ENCODE peak calls at places on chromosome 13, in five cellular contexts. Y is pancreas, M is mammary epithelial cell, F is brain microvascular endothelial cell, C is GM23338. S is an unnamed sample.

GRCh38 chr13:30134578-30134977 is 172.8 kb downstream of the KATNAL1 start:
- DNase-seq in Y (no peak), M (no peak), C (no peak), F (no peak), S (no peak)

GRCh38 chr13:27362064-27362751 is 62.2 kb upstream of the GTF3A start:
- DNase-seq in M (peak; percentile 68), F (peak; percentile 72), Y (peak; percentile 92), C (peak; percentile 96), S (peak; percentile 85)

GRCh38 chr13:64709079-64709478 is 2521.1 kb downstream of the PCDH9 start:
- DNase-seq in F (no peak), Y (no peak), C (no peak), M (no peak), S (no peak)

GRCh38 chr13:87998081-87998480 is 326.9 kb downstream of the SLITRK5 start:
- DNase-seq in M (no peak), F (no peak), Y (no peak), C (no peak), S (no peak)

GRCh38 chr13:43894438-43894837 is 14.7 kb downstream of the LACC1 start:
- DNase-seq in Y (no peak), F (no peak), C (peak; percentile 37), M (no peak), S (no peak)

GRCh38 chr13:31245974-31246373 is 46.2 kb downstream of the B3GLCT start:
- DNase-seq in M (no peak), F (no peak), Y (no peak), C (no peak), S (no peak)

GRCh38 chr13:78201411-78201810 is 282.8 kb upstream of the EDNRB start:
- DNase-seq in F (no peak), C (no peak), Y (no peak), M (no peak), S (no peak)

GRCh38 chr13:27283906-27284523 is 13.4 kb downstream of the RASL11A start:
- DNase-seq in F (no peak), M (no peak), C (no peak), Y (no peak), S (peak; percentile 42)

GRCh38 chr13:41054212-41054877 is 7.0 kb upstream of the WBP4 start:
- DNase-seq in F (peak; percentile 38), Y (no peak), C (peak; percentile 63), M (peak; percentile 48), S (no peak)

GRCh38 chr13:93226623-93227279 is at the start of gene GPC6:
- DNase-seq in M (peak; percentile 93), Y (no peak), C (peak; percentile 88), F (peak; percentile 91), S (peak; percentile 31)

GRCh38 chr13:39422845-39423565 is 180.0 kb downstream of the LHFPL6 start:
- DNase-seq in M (no peak), F (no peak), Y (no peak), C (peak; percentile 38), S (no peak)

GRCh38 chr13:48412100-48412556 is 785 bp downstream of the LPAR6 start:
- DNase-seq in C (peak; percentile 22), Y (no peak), M (peak; percentile 25), F (no peak), S (no peak)

GRCh38 chr13:94327318-94327717 is 152.2 kb downstream of the DCT start:
- DNase-seq in M (no peak), C (peak; percentile 30), Y (no peak), F (no peak), S (no peak)

GRCh38 chr13:36244990-36245389 is 30.6 kb upstream of the SOHLH2 start:
- DNase-seq in Y (no peak), F (no peak), M (no peak), C (no peak), S (no peak)

GRCh38 chr13:77878186-77878585 is 40.4 kb downstream of the EDNRB start:
- DNase-seq in M (no peak), Y (no peak), F (no peak), C (no peak), S (no peak)

GRCh38 chr13:93562676-93563075 is 336.1 kb downstream of the GPC6 start:
- DNase-seq in C (no peak), Y (no peak), M (peak; percentile 48), F (no peak), S (no peak)

GRCh38 chr13:81379183-81379582 is 1038.3 kb upstream of the SPRY2 start:
- DNase-seq in F (no peak), Y (no peak), C (no peak), M (no peak), S (no peak)

GRCh38 chr13:61094865-61095264 is 320.8 kb downstream of the PCDH20 start:
- DNase-seq in M (no peak), Y (no peak), F (no peak), C (peak; percentile 66), S (no peak)

GRCh38 chr13:79776538-79776937 is 295.6 kb downstream of the NDFIP2 start:
- DNase-seq in F (no peak), M (no peak), Y (no peak), C (no peak), S (no peak)

GRCh38 chr13:111586291-111586690 is 265.8 kb downstream of the TEX29 start:
- DNase-seq in F (no peak), Y (no peak), C (no peak), M (no peak), S (no peak)

GRCh38 chr13:102724923-102725322 is 30.1 kb upstream of the METTL21C start:
- DNase-seq in M (peak; percentile 93), Y (no peak), F (peak; percentile 54), C (no peak), S (no peak)

GRCh38 chr13:44397766-44398223 is 24.2 kb downstream of the SERP2 start:
- DNase-seq in C (no peak), F (peak; percentile 77), Y (no peak), M (no peak), S (no peak)

GRCh38 chr13:46469064-46469463 is 82.0 kb upstream of the RUBCNL start:
- DNase-seq in C (no peak), F (no peak), Y (no peak), M (no peak), S (no peak)

GRCh38 chr13:46473806-46474205 is 79.2 kb upstream of the LRCH1 start:
- DNase-seq in Y (no peak), C (peak; percentile 34), F (no peak), M (no peak), S (no peak)

GRCh38 chr13:46476174-46476573 is 76.8 kb upstream of the LRCH1 start:
- DNase-seq in C (no peak), M (no peak), Y (no peak), F (no peak), S (no peak)

GRCh38 chr13:46475586-46475991 is 77.4 kb upstream of the LRCH1 start:
- DNase-seq in Y (no peak), F (peak; percentile 34), C (no peak), M (no peak), S (no peak)

GRCh38 chr13:46472384-46472783 is 80.6 kb upstream of the LRCH1 start:
- DNase-seq in C (no peak), Y (no peak), M (no peak), F (no peak), S (no peak)
- H3K4me3 ChIP-seq in C (no peak overlapping the region), Y (no peak overlapping the region), M (no peak overlapping the region), F (no peak overlapping the region), S (no peak overlapping the region)

DNA sequence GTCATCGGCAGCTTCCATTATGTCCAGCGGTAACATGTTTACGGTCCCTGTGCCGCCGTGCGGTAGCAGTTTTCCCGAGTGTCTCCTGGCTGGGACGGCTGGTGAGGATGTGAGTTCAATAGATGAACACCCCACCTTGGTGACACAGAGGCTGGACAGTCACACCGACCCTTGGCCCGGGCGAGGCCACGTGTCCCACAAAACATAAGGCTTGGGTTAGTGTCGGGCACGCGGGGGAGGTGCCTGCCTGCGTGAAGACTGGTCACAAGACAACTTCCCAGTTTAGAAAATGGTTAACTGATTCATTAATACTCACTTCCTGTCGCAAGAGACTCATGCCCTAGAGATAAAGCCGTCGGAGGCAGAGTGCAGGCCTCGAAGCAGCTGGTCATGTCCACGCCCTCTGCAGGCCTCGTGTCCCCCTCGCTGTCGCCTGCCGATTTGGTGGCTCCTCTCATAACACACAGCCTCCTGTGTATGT is 17.2 kb downstream of the RASA3 start:
- DNase-seq in Y (peak; percentile 17), M (peak; percentile 19), C (no peak), F (peak; percentile 89), S (no peak)
- TF ChIP-seq CTCF in Y (no peak), M (no peak), C (no peak), F (peak; percentile 55), S (no peak)

GRCh38 chr13:97724450-97724849 is 229.0 kb upstream of the IPO5 start:
- DNase-seq in F (no peak), Y (no peak), M (no peak), C (no peak), S (no peak)
- H3K27ac ChIP-seq in F (no peak overlapping the region), Y (no peak overlapping the region), M (no peak overlapping the region), C (no peak overlapping the region), S (peak overlapping the region; percentile 78)

GRCh38 chr13:59447846-59448620 is 715.7 kb downstream of the DIAPH3 start:
- DNase-seq in F (peak; percentile 75), M (peak; percentile 17), C (peak; percentile 98), Y (no peak), S (no peak)
- H3K4me3 ChIP-seq in F (no peak overlapping the region), M (no peak overlapping the region), C (no peak overlapping the region), Y (no peak overlapping the region), S (no peak overlapping the region)

GRCh38 chr13:51495300-51495699 is 42.5 kb upstream of the INTS6 start:
- DNase-seq in Y (no peak), F (no peak), C (no peak), M (no peak), S (no peak)
- TF ChIP-seq CTCF in Y (no peak), F (no peak), C (no peak), M (no peak), S (no peak)

GRCh38 chr13:97367016-97367415 is 67.0 kb upstream of the RAP2A start:
- DNase-seq in F (peak; percentile 68), C (no peak), M (no peak), Y (no peak), S (no peak)
- H3K27ac ChIP-seq in F (peak overlapping the region; percentile 66), C (no peak overlapping the region), M (no peak overlapping the region), Y (peak overlapping the region; percentile 12), S (peak overlapping the region; percentile 87)

DNA sequence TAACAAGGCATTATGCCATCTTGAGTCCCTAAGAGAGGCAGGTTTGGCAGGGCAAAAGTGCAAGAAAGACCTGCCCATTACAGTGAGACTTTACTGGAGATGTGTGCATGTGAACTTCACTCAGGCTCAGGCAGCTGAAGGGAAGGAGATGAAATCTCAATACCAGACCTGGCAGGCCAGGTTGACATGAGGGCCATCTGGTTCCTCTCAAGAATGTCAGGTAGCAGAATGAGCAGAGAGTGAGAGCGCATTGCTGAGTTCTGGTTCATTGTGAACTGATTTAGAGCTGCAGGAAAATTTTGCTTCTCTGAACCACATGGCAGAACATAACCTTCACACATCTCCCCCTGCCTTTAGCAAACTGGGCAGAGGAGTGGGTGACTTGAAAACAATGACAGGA is 406.3 kb downstream of the GPC5 start:
- DNase-seq in M (no peak), C (peak; percentile 12), Y (no peak), F (no peak), S (no peak)
- H3K4me3 ChIP-seq in M (no peak overlapping the region), C (no peak overlapping the region), Y (no peak overlapping the region), F (no peak overlapping the region), S (no peak overlapping the region)

GRCh38 chr13:113843864-113844556 is 19.9 kb downstream of the GAS6 start:
- DNase-seq in F (no peak), M (no peak), C (peak; percentile 45), Y (peak; percentile 21), S (peak; percentile 23)
- TF ChIP-seq CTCF in F (peak; percentile 4), M (no peak), C (peak; percentile 57), Y (no peak), S (no peak)

GRCh38 chr13:99302637-99303505 is 4.3 kb downstream of the GPR183 start:
- DNase-seq in M (no peak), F (no peak), C (no peak), Y (no peak), S (no peak)
- H3K27ac ChIP-seq in M (no peak overlapping the region), F (no peak overlapping the region), C (no peak overlapping the region), Y (no peak overlapping the region), S (no peak overlapping the region)

S was measured in dorsolateral prefrontal cortex.